ENCODE peak calls at places on chromosomes 13 and 19, in six cellular contexts. U is activated CD4-positive, alpha-beta T cell treated with anti-CD3 and anti-CD28 coated beads for 48 hours; V is fibroblast of the aortic adventitia; O is T-helper 17 cell; E is NCI-H1105; T is ovary. W is an unnamed sample.

GRCh38 chr19:789473-790052 is 7.7 kb upstream of the PTBP1 start:
- DNase-seq in O (no peak), V (no peak), T (no peak), E (no peak), U (no peak), W (no peak)

GRCh38 chr19:2490659-2491058 is 14.7 kb downstream of the GADD45B start:
- DNase-seq in E (no peak), V (no peak), O (no peak), T (no peak), U (no peak), W (peak; percentile 60)

GRCh38 chr19:53183146-53183545 is 10.0 kb downstream of the ZNF665 start:
- DNase-seq in O (no peak), V (no peak), U (no peak), E (no peak), T (no peak), W (no peak)

GRCh38 chr13:21913010-21913409 is 242.1 kb downstream of the FGF9 start:
- DNase-seq in T (no peak), E (no peak), O (no peak), U (peak; percentile 4), V (no peak), W (no peak)

GRCh38 chr19:3770136-3771032 is 1.6 kb downstream of the RAX2 start:
- DNase-seq in E (no peak), V (no peak), T (no peak), O (no peak), U (no peak), W (no peak)

GRCh38 chr13:97275265-97275664 is 53.1 kb downstream of the MBNL2 start:
- DNase-seq in U (no peak), E (no peak), O (no peak), T (no peak), V (peak; percentile 92), W (no peak)

GRCh38 chr19:45922281-45922680 is 7.7 kb upstream of the NANOS2 start:
- DNase-seq in E (no peak), U (peak; percentile 19), T (no peak), V (no peak), O (no peak), W (peak; percentile 19)

GRCh38 chr19:19539738-19540703 is 2.0 kb downstream of the CILP2 start:
- DNase-seq in T (peak; percentile 80), V (no peak), U (peak; percentile 89), E (no peak), O (peak; percentile 64), W (peak; percentile 25)

GRCh38 chr19:38044267-38045111 is 137.5 kb downstream of the SIPA1L3 start:
- DNase-seq in O (no peak), U (no peak), V (peak; percentile 47), E (no peak), T (no peak), W (no peak)

GRCh38 chr19:7395360-7395781 is 46.6 kb downstream of the ARHGEF18 start:
- DNase-seq in O (no peak), E (no peak), U (peak; percentile 18), V (peak; percentile 22), T (no peak), W (peak; percentile 27)